ENCODE peak calls at places on chromosomes 2 and 18, in nine cellular contexts. L, D, C, B, I, N, R, S and Y are unnamed samples.

GRCh38 chr2:238449909-238450417 is 23.2 kb downstream of the ASB1 start:
- DNase-seq in L (no peak), D (no peak), C (no peak), B (no peak), I (no peak), N (peak; percentile 22), R (peak; percentile 35), S (peak; percentile 29), Y (no peak)

GRCh38 chr18:62420513-62421209 is 95.6 kb downstream of the TNFRSF11A start:
- DNase-seq in L (peak; percentile 36), D (peak; percentile 57), C (no peak), B (no peak), I (no peak), N (peak; percentile 69), R (peak; percentile 76), S (no peak), Y (no peak)

GRCh38 chr2:218805627-218806026 is 23.7 kb downstream of the CYP27A1 start:
- DNase-seq in L (no peak), D (no peak), C (no peak), B (peak; percentile 29), I (no peak), N (no peak), R (no peak), S (peak; percentile 43), Y (peak; percentile 37)

GRCh38 chr2:27003857-27004256 is 28.9 kb upstream of the TMEM214 start:
- DNase-seq in L (no peak), D (no peak), C (no peak), B (no peak), I (no peak), N (no peak), R (no peak), S (no peak), Y (no peak)

GRCh38 chr2:160254363-160254762 is 54.3 kb upstream of the ITGB6 start:
- DNase-seq in L (no peak), D (no peak), C (no peak), B (no peak), I (no peak), N (peak; percentile 36), R (no peak), S (no peak), Y (no peak)

GRCh38 chr2:145958611-145959010 is 1438.7 kb upstream of the ZEB2 start:
- DNase-seq in L (no peak), D (no peak), C (no peak), B (no peak), I (no peak), N (no peak), R (no peak), S (no peak), Y (no peak)

GRCh38 chr2:177667626-177668025 is 275.1 kb downstream of the AGPS start:
- DNase-seq in L (no peak), D (no peak), C (no peak), B (no peak), I (no peak), N (peak; percentile 23), R (no peak), S (peak; percentile 55), Y (no peak)

GRCh38 chr2:192546566-192546965 is 351.8 kb upstream of the TMEFF2 start:
- DNase-seq in L (no peak), D (no peak), C (peak; percentile 36), B (no peak), I (no peak), N (peak; percentile 24), R (no peak), S (no peak), Y (no peak)

GRCh38 chr2:43223412-43224040 is 2.9 kb downstream of the ZFP36L2 start:
- DNase-seq in L (no peak), D (peak; percentile 26), C (no peak), B (no peak), I (no peak), N (peak; percentile 30), R (no peak), S (no peak), Y (no peak)

GRCh38 chr2:152513681-152514080 is 178.7 kb downstream of the FMNL2 start:
- DNase-seq in L (no peak), D (no peak), C (peak; percentile 25), B (no peak), I (peak; percentile 39), N (peak; percentile 35), R (no peak), S (no peak), Y (no peak)

GRCh38 chr2:152509772-152510491 is 175.0 kb downstream of the FMNL2 start:
- DNase-seq in L (no peak), D (no peak), C (no peak), B (no peak), I (no peak), N (no peak), R (no peak), S (no peak), Y (no peak)

GRCh38 chr2:152511981-152512380 is 177.0 kb downstream of the FMNL2 start:
- DNase-seq in L (no peak), D (no peak), C (no peak), B (no peak), I (no peak), N (no peak), R (no peak), S (no peak), Y (no peak)

GRCh38 chr2:152510636-152511035 is 175.7 kb downstream of the FMNL2 start:
- DNase-seq in L (no peak), D (no peak), C (no peak), B (no peak), I (no peak), N (no peak), R (no peak), S (no peak), Y (no peak)

DNA sequence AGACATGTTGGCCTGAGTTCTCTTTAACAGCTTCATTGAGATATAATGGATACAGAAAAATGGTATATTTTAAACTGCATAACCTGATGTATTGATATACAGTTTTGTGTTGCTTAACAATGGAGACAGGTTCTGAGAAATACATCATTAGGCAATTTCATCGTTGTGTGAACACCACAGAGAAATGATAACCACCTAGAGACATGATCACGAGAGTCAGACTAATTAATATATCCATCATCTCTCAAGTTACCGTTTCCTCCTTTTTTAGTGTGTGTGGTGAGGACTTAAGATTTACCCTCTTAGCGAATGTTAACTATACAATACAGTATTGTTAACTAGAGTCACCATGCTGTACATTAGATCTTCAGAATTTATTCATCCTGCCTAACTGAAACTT is 178.1 kb downstream of the FMNL2 start:
- DNase-seq in L (no peak), D (no peak), C (no peak), B (no peak), I (no peak), N (no peak), R (no peak), S (no peak), Y (no peak)
- H3K4me3 ChIP-seq in L (no peak overlapping the region), D (no peak overlapping the region), C (no peak overlapping the region), B (no peak overlapping the region), I (no peak overlapping the region), N (no peak overlapping the region), R (no peak overlapping the region), S (no peak overlapping the region), Y (no peak overlapping the region)

DNA sequence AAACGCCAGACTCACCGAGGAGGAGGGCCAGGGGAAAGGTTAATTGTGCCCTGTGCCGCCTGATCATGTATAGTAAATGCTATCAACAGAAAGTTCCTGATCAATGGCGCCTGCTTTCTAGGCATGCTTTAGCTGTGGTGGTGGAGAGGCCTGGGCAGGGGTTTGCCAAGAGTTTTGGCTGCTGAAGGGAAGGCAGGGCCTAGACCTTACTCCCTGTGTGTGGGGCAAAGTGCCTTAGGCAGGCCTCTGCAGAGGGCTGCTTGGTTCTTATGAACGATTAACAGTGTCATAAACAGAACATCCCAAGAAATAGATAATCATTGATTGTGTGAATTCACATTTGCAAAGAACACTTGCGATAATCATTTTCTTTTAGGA is 6.3 kb downstream of the TSHZ1 start:
- DNase-seq in L (no peak), D (no peak), C (no peak), B (no peak), I (no peak), N (no peak), R (peak; percentile 40), S (no peak), Y (no peak)
- H3K4me3 ChIP-seq in L (no peak overlapping the region), D (peak overlapping the region; percentile 29), C (no peak overlapping the region), B (no peak overlapping the region), I (no peak overlapping the region), N (no peak overlapping the region), R (no peak overlapping the region), S (no peak overlapping the region), Y (peak overlapping the region; percentile 18)

GRCh38 chr2:237446333-237446654 is 32.3 kb upstream of the COL6A3 start:
- DNase-seq in L (no peak), D (no peak), C (no peak), B (no peak), I (no peak), N (no peak), R (no peak), S (no peak), Y (no peak)

GRCh38 chr2:237444026-237444425 is 30.1 kb upstream of the COL6A3 start:
- DNase-seq in L (no peak), D (no peak), C (no peak), B (no peak), I (no peak), N (no peak), R (no peak), S (no peak), Y (no peak)

GRCh38 chr2:237448171-237448570 is 34.2 kb upstream of the COL6A3 start:
- DNase-seq in L (no peak), D (no peak), C (no peak), B (no peak), I (no peak), N (no peak), R (no peak), S (no peak), Y (no peak)

GRCh38 chr2:237447496-237447895 is 33.5 kb upstream of the COL6A3 start:
- DNase-seq in L (no peak), D (no peak), C (no peak), B (no peak), I (no peak), N (no peak), R (no peak), S (no peak), Y (no peak)

DNA sequence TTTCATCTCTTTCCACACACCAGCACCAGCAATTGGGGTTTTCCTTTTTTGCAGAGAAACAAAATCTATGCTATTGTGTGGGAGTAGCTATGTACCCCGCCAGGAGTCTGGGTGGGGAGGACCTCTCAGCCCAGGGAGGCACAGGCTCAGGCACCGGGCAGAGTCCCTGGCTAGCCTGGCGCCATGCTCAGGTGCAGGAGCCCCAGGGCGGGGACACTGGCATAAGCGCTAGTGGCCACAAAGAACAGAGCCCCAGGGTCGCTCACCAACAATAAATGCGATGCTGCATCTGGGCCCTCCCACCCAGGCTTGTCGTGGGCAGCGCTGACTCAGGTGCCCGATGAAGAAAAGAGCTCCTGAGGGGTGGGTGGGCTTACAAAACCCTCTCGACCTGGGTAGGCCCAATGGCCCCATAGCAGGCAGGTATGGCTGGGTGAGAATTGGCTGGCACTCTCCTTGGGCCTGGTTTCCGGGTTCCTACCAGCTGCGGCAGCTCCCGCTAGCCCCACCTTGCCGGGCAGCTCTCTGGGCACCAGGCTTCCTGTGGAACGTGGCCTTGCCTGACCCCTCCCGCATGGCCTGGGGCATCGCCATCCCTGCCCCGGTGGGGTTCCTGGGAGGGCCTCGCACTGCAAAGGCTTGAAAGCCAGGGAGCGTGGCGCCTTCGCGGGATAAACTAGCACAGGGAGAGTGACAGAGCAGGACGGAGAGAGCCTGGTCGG is 31.8 kb upstream of the COL6A3 start:
- DNase-seq in L (no peak), D (no peak), C (no peak), B (no peak), I (no peak), N (no peak), R (no peak), S (no peak), Y (no peak)
- H3K4me3 ChIP-seq in L (no peak overlapping the region), D (no peak overlapping the region), C (no peak overlapping the region), B (no peak overlapping the region), I (no peak overlapping the region), N (no peak overlapping the region), R (no peak overlapping the region), S (no peak overlapping the region), Y (no peak overlapping the region)

GRCh38 chr2:3631161-3631850 is 26.7 kb upstream of the ALLC start:
- DNase-seq in L (peak; percentile 14), D (no peak), C (no peak), B (no peak), I (no peak), N (no peak), R (no peak), S (no peak), Y (no peak)
- H3K4me3 ChIP-seq in L (no peak overlapping the region), D (no peak overlapping the region), C (no peak overlapping the region), B (no peak overlapping the region), I (no peak overlapping the region), N (no peak overlapping the region), R (no peak overlapping the region), S (no peak overlapping the region), Y (no peak overlapping the region)